ENCODE peak calls at places on chromosomes 16 and 17, in four cellular contexts. P is thyroid gland, S is A673, D is hepatocyte. J is an unnamed sample. For H3K27me3, the result is how much of the 10 kb centered on the place peaks cover.

GRCh38 chr17:47265983-47266541 is 12.4 kb downstream of the ITGB3 start:
- DNase-seq in S (no peak), P (no peak), D (peak), J (no peak)

GRCh38 chr16:49704586-49705155 is 151.2 kb downstream of the ZNF423 start:
- DNase-seq in S (no peak), D (no peak), P (no peak), J (peak)

GRCh38 chr16:14418795-14419225 is 211.2 kb downstream of the PARN start:
- DNase-seq in P (no peak), S (no peak), D (no peak), J (no peak)

GRCh38 chr16:56321571-56321970 is 103.8 kb downstream of the AMFR start:
- DNase-seq in P (no peak), S (no peak), D (no peak), J (no peak)

GRCh38 chr17:36614974-36615373 is 13.6 kb downstream of the MRM1 start:
- DNase-seq in D (no peak), P (no peak), S (no peak), J (no peak)

GRCh38 chr16:19167710-19168172 is 299 bp upstream of the SYT17 start:
- DNase-seq in D (peak), S (peak), P (peak), J (peak)

GRCh38 chr16:78161023-78161729 is 61.7 kb downstream of the WWOX start:
- DNase-seq in D (no peak), P (no peak), S (no peak), J (no peak)

GRCh38 chr16:85781685-85782370 is 17.5 kb downstream of the EMC8 start:
- DNase-seq in P (peak), S (no peak), D (peak), J (no peak)

GRCh38 chr17:32125848-32126153 is 16.5 kb upstream of the RHOT1 start:
- DNase-seq in S (no peak), P (no peak), D (no peak), J (no peak)

GRCh38 chr17:32127156-32127897 is 15.0 kb upstream of the RHOT1 start:
- DNase-seq in D (peak), P (peak), S (peak), J (peak)

GRCh38 chr17:32124985-32125847 is 17.1 kb upstream of the RHOT1 start:
- DNase-seq in P (no peak), S (no peak), D (no peak), J (peak)

GRCh38 chr17:32126746-32127145 is 15.6 kb upstream of the RHOT1 start:
- DNase-seq in D (no peak), P (no peak), S (no peak), J (no peak)

GRCh38 chr17:32126325-32126724 is 16.0 kb upstream of the RHOT1 start:
- DNase-seq in P (no peak), S (no peak), D (no peak), J (no peak)
- TF ChIP-seq CTCF in P (no peak), S (no peak), D (no peak), J (no peak)

GRCh38 chr16:2155091-2156024 is at the start of gene TRAF7:
- DNase-seq in P (peak), S (peak), D (peak), J (peak)

GRCh38 chr16:2156025-2156848 is 655 bp downstream of the TRAF7 start:
- DNase-seq in D (peak), S (peak), P (peak), J (no peak)

GRCh38 chr16:2157480-2158261 is 2.1 kb downstream of the TRAF7 start:
- DNase-seq in S (no peak), P (no peak), D (no peak), J (no peak)

GRCh38 chr16:2158262-2158638 is 2.7 kb downstream of the TRAF7 start:
- DNase-seq in P (no peak), S (no peak), D (no peak), J (no peak)

GRCh38 chr16:2156849-2157224 is 1.3 kb downstream of the TRAF7 start:
- DNase-seq in S (no peak), P (no peak), D (no peak), J (no peak)
- H3K27ac ChIP-seq in S (peak), P (no peak), D (peak), J (no peak)

DNA sequence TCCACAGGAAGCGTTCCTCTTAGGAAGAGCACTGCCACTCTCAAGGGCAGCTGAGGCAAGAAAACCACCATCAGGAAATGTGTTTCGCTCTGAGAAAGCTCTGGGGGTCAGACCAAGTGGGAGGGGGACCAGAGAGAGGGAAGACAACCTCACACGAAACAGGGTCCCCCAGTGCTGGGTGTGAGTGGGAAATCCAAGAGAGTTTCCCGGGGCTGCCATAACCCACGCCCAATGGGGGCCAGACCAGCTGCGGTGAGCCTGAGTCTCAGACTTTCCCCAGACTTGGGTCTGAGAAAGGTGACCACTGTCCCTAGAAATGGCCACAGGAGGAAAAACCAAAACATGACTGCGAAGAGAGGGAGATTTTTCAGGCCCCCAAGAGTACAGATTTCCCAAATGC is 14.5 kb downstream of the DNAH17 start:
- DNase-seq in P (no peak), S (no peak), D (no peak), J (no peak)
- H3K27me3 ChIP-seq in P (under half), S (under half), D (under half), J (under half)

DNA sequence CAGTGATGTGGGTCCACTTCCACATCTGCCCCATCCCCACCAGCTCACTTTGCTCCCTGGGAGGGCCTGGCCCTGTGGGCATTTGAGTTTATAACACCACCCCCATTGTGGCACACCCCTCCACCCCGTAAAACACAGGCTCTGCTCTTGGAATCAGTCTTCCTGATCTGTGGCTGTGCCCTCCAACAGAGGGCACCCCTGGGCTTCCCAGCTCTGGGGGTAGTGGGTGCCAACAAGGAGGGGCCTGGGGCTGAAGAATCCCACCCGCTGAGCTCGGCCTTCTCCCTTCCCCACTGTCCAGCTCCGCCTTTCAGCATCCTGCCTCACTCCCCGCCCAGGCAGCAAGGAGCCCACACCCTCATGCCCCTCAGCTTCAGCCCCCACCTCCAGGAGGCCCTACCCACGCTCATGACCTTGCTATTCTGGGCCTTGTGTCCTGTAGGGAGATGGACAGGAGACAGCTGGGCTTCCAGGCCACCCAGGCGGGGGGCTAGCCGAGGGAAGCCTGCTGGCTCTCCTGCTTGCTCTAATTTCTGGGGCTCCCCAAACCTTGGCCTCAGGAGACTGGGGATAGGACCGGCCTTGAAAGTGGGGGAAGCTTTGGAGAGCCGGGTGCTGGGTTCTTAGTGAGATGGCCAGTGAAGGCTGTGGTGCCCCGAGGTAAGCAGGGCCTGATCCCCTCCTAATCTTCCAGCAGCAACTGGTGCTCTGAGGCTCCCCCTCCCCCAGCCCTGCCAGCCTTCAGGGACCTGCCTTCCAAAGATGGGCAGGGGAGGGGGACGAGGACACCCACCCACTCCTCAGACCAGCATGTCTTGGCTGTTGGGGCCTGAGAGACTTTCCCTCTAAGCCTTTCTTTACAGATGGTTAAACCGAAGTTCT is 2.9 kb upstream of the ATP2A1 start:
- DNase-seq in D (no peak), P (no peak), S (no peak), J (peak)
- TF ChIP-seq CTCF in D (no peak), P (no peak), S (no peak), J (peak)

DNA sequence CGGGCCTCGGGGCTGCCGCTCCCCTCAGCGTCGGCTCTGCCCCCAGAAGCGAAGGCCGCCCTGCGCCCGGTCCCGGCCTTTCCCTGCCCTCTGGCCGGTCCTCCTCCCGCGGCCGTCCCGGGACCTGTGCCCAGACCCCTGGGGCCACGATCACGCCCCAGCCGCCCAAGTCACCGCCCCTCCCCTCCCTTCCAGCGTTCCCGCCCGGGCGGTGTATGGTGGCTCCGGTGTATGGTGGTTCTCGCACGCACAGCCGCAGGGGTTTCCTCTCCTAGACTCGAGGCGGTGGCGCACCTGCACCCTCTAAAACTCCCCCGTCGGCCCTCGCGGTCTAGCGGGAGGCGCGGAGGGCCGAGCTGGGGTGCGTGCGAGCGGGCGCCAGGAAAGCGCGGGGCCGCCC is 10.0 kb downstream of the TIGD7 start:
- DNase-seq in S (no peak), D (no peak), P (no peak), J (no peak)
- H3K27ac ChIP-seq in S (no peak), D (no peak), P (no peak), J (no peak)

DNA sequence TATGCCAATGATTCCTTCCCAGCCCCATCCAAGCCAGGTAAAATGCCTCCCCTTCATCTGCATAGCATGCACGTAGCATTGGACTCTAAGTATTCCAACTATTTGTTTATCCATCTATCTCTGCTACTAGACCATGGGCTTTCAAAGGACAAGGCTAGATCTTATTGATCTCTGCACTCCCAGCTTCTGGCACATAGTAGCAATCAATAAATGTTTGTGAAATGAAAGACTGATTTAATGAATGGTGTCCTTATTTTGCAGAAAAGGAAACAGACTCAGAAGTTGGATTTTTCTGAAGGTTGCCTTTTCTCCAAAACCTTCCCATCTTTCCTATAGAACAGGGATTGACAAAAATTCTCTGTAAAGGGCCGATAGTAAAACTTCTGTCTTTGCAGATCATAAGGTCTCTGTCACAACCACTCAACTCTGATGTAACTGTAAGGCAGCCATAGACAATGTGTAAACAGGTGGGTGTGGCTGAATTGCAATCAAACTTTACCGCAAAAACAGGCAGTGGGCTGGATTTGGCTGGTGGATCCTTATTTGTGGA is 7.5 kb upstream of the CMTR2 start:
- DNase-seq in S (no peak), D (no peak), P (no peak), J (no peak)
- H3K27me3 ChIP-seq in S (half or more), D (under half), P (under half), J (under half)

DNA sequence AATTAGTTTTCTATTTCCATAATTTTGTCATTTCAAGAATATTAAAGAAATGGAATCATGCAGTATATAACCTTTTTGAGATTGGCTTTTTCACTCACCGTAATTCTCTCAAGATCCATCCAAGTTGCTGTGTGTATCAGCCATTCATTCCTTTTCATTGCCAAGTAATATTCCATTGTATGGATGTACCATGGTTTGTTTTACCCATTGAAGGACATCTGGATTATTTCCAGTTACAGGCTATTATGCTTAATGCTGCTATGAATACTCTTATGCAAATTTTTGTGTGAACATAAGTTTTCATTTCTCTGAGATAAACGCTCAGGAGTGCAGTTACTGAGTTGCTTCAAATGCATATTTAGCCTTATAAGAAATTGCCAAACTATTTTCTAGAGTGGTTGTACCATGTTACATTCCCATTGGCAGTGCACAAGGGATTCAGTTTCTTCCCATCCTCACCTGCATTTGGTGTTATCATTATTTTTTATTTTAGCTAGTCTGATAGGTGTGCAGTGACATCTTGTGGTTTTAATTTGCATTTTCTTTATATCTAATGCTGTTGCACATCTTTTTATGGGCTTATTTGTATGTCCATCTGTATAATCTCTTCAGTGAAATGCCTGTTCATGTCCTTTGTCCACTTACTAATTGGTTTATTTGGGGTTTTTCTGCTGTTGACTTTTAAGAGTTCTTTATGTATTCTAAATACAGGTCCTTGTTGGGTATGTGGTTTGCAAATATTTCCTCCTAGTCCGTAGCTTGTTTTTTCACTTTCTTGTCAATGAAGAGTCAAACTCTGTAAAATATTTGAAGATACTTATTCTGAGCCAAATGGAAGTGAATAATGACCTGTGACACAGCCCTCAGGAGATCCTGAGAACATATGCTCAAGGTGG is 32.7 kb downstream of the BMERB1 start:
- DNase-seq in P (no peak), S (peak), D (no peak), J (no peak)
- TF ChIP-seq CTCF in P (peak), S (peak), D (peak), J (no peak)

GRCh38 chr17:69728816-69729215 is 314.3 kb downstream of the MAP2K6 start:
- DNase-seq in S (no peak), D (no peak), P (no peak), J (no peak)

GRCh38 chr17:69734656-69735055 is 320.2 kb downstream of the MAP2K6 start:
- DNase-seq in P (no peak), D (no peak), S (no peak), J (no peak)

GRCh38 chr17:69732272-69732671 is 317.8 kb downstream of the MAP2K6 start:
- DNase-seq in P (no peak), D (no peak), S (no peak), J (no peak)

GRCh38 chr17:69733171-69734014 is 318.9 kb downstream of the MAP2K6 start:
- DNase-seq in D (peak), P (peak), S (peak), J (peak)

GRCh38 chr17:69729937-69730336 is 315.4 kb downstream of the MAP2K6 start:
- DNase-seq in P (peak), S (no peak), D (no peak), J (no peak)
- H3K27ac ChIP-seq in P (peak), S (no peak), D (no peak), J (no peak)

GRCh38 chr16:54289242-54290051 is 2.9 kb upstream of the IRX3 start:
- DNase-seq in D (no peak), P (no peak), S (no peak), J (peak)

GRCh38 chr16:54287018-54287757 is 601 bp upstream of the IRX3 start:
- DNase-seq in D (no peak), P (no peak), S (no peak), J (peak)

GRCh38 chr16:54290203-54291106 is 3.9 kb upstream of the IRX3 start:
- DNase-seq in D (no peak), S (no peak), P (no peak), J (no peak)

GRCh38 chr16:54287758-54288591 is 1.4 kb upstream of the IRX3 start:
- DNase-seq in P (no peak), S (no peak), D (no peak), J (peak)

GRCh38 chr16:54288592-54289241 is 2.1 kb upstream of the IRX3 start:
- DNase-seq in S (no peak), D (no peak), P (no peak), J (peak)
- H3K27me3 ChIP-seq in S (under half), D (half or more), P (half or more), J (under half)

J was measured in WERI-Rb-1.